ENCODE peak calls at places on chromosomes 4 and X, in four cellular contexts. W, H, X and D are unnamed samples.
A peak's percentile ranks its signal among the peaks of the same experiment; 100 is the strongest.

GRCh38 chr4:43932448-43932847 is 516.2 kb downstream of the KCTD8 start:
- DNase-seq in X (no peak), W (no peak), H (no peak), D (no peak)

GRCh38 chr4:140757220-140757607 is 1.0 kb upstream of the TBC1D9 start:
- DNase-seq in W (no peak), X (no peak), H (no peak), D (no peak)

GRCh38 chrX:47482065-47482511 is 934 bp downstream of the ZNF41 start:
- DNase-seq in X (no peak), H (no peak), W (peak; percentile 25), D (no peak)

GRCh38 chr4:85748654-85749053 is 273.7 kb downstream of the ARHGAP24 start:
- DNase-seq in X (no peak), H (no peak), W (no peak), D (no peak)

GRCh38 chr4:76546282-76547166 is 111.5 kb downstream of the SHROOM3 start:
- DNase-seq in W (no peak), X (no peak), H (no peak), D (no peak)

GRCh38 chr4:7911044-7911578 is 28.6 kb downstream of the AFAP1 start:
- DNase-seq in X (no peak), H (peak; percentile 59), W (no peak), D (no peak)

GRCh38 chrX:33434256-33435092 is 223.1 kb upstream of the DMD start:
- DNase-seq in W (peak; percentile 60), H (no peak), X (peak; percentile 36), D (peak; percentile 2)

GRCh38 chrX:42219231-42219630 is 295.9 kb upstream of the CASK start:
- DNase-seq in W (no peak), X (no peak), H (no peak), D (no peak)

GRCh38 chr4:82774711-82775171 is 23.9 kb downstream of the SCD5 start:
- DNase-seq in H (no peak), W (no peak), X (no peak), D (no peak)

GRCh38 chr4:110149089-110149488 is 49.3 kb downstream of the ELOVL6 start:
- DNase-seq in X (no peak), W (no peak), H (no peak), D (no peak)

GRCh38 chrX:22429704-22430103 is 157.0 kb downstream of the CBLL2 start:
- DNase-seq in W (no peak), X (no peak), H (no peak), D (no peak)

GRCh38 chr4:101102114-101102752 is 245.1 kb downstream of the PPP3CA start:
- DNase-seq in X (no peak), W (no peak), H (peak; percentile 52), D (no peak)

GRCh38 chrX:8629871-8630270 is 102.1 kb downstream of the ANOS1 start:
- DNase-seq in H (no peak), X (no peak), W (no peak), D (no peak)

GRCh38 chrX:150664290-150664689 is 28.9 kb upstream of the MTMR1 start:
- DNase-seq in H (no peak), W (no peak), X (no peak), D (no peak)

GRCh38 chrX:57282568-57282967 is 3.9 kb upstream of the FAAH2 start:
- DNase-seq in X (no peak), W (no peak), H (no peak), D (no peak)